ENCODE peak calls at places on chromosomes 11 and 22, in seven cellular contexts. One of them, this sample, is unnamed.

GRCh38 chr11:14418801-14419417 is 59.9 kb upstream of the RRAS2 start:
- DNase-seq in adipocyte: peak
- DNase-seq in K562: peak
- DNase-seq in fibroblast of lung: no peak
- DNase-seq in HepG2: peak
- DNase-seq in NT2/D1: no peak
- DNase-seq in PC-3: peak
- DNase-seq in this sample: peak

GRCh38 chr11:72971211-72971610 is 157.0 kb downstream of the ATG16L2 start:
- DNase-seq in adipocyte: no peak
- DNase-seq in K562: no peak
- DNase-seq in fibroblast of lung: no peak
- DNase-seq in HepG2: no peak
- DNase-seq in NT2/D1: no peak
- DNase-seq in PC-3: no peak
- DNase-seq in this sample: no peak

GRCh38 chr22:23207786-23208325 is 27.5 kb downstream of the BCR start:
- DNase-seq in adipocyte: no peak
- DNase-seq in K562: no peak
- DNase-seq in fibroblast of lung: no peak
- DNase-seq in HepG2: no peak
- DNase-seq in NT2/D1: no peak
- DNase-seq in PC-3: no peak
- DNase-seq in this sample: no peak

GRCh38 chr22:22099833-22100812 is 117.5 kb upstream of the TOP3B start:
- DNase-seq in adipocyte: no peak
- DNase-seq in K562: peak
- DNase-seq in fibroblast of lung: no peak
- DNase-seq in HepG2: no peak
- DNase-seq in NT2/D1: no peak
- DNase-seq in PC-3: peak
- DNase-seq in this sample: no peak

GRCh38 chr22:47337161-47337621 is 574.7 kb downstream of the TBC1D22A start:
- DNase-seq in adipocyte: peak
- DNase-seq in K562: peak
- DNase-seq in fibroblast of lung: peak
- DNase-seq in HepG2: peak
- DNase-seq in NT2/D1: no peak
- DNase-seq in PC-3: peak
- DNase-seq in this sample: no peak

GRCh38 chr11:77136074-77136473 is 8.0 kb downstream of the MYO7A start:
- DNase-seq in adipocyte: peak
- DNase-seq in K562: no peak
- DNase-seq in fibroblast of lung: peak
- DNase-seq in HepG2: no peak
- DNase-seq in NT2/D1: no peak
- DNase-seq in PC-3: peak
- DNase-seq in this sample: no peak

GRCh38 chr22:46010177-46010867 is 33.4 kb upstream of the WNT7B start:
- DNase-seq in adipocyte: no peak
- DNase-seq in K562: no peak
- DNase-seq in fibroblast of lung: no peak
- DNase-seq in HepG2: no peak
- DNase-seq in NT2/D1: no peak
- DNase-seq in PC-3: peak
- DNase-seq in this sample: no peak

GRCh38 chr22:20993304-20994127 is 8.4 kb downstream of the THAP7 start:
- DNase-seq in adipocyte: no peak
- DNase-seq in K562: no peak
- DNase-seq in fibroblast of lung: no peak
- DNase-seq in HepG2: no peak
- DNase-seq in NT2/D1: no peak
- DNase-seq in PC-3: no peak
- DNase-seq in this sample: no peak

GRCh38 chr11:123195182-123196059 is at the start of gene CLMP:
- DNase-seq in adipocyte: peak
- DNase-seq in K562: no peak
- DNase-seq in fibroblast of lung: peak
- DNase-seq in HepG2: no peak
- DNase-seq in NT2/D1: no peak
- DNase-seq in PC-3: peak
- DNase-seq in this sample: no peak

GRCh38 chr11:80443177-80443576 is 1002.3 kb upstream of the TENM4 start:
- DNase-seq in adipocyte: no peak
- DNase-seq in K562: no peak
- DNase-seq in fibroblast of lung: peak
- DNase-seq in HepG2: no peak
- DNase-seq in NT2/D1: no peak
- DNase-seq in PC-3: no peak
- DNase-seq in this sample: no peak

GRCh38 chr22:40628354-40629042 is 8.0 kb downstream of the MRTFA start:
- DNase-seq in adipocyte: peak
- DNase-seq in K562: no peak
- DNase-seq in fibroblast of lung: peak
- DNase-seq in HepG2: no peak
- DNase-seq in NT2/D1: no peak
- DNase-seq in PC-3: peak
- DNase-seq in this sample: no peak

GRCh38 chr11:62726156-62727006 is 876 bp downstream of the HNRNPUL2 start:
- DNase-seq in adipocyte: no peak
- DNase-seq in K562: peak
- DNase-seq in fibroblast of lung: no peak
- DNase-seq in HepG2: no peak
- DNase-seq in NT2/D1: no peak
- DNase-seq in PC-3: no peak
- DNase-seq in this sample: peak

GRCh38 chr11:3644817-3645235 is at the start of gene ART1:
- DNase-seq in adipocyte: no peak
- DNase-seq in K562: peak
- DNase-seq in fibroblast of lung: no peak
- DNase-seq in HepG2: no peak
- DNase-seq in NT2/D1: no peak
- DNase-seq in PC-3: peak
- DNase-seq in this sample: no peak

GRCh38 chr11:100445231-100445735 is 241.8 kb upstream of the ARHGAP42 start:
- DNase-seq in adipocyte: no peak
- DNase-seq in K562: no peak
- DNase-seq in fibroblast of lung: no peak
- DNase-seq in HepG2: no peak
- DNase-seq in NT2/D1: no peak
- DNase-seq in PC-3: peak
- DNase-seq in this sample: no peak

GRCh38 chr22:47091241-47091691 is 328.8 kb downstream of the TBC1D22A start:
- DNase-seq in adipocyte: peak
- DNase-seq in K562: peak
- DNase-seq in fibroblast of lung: no peak
- DNase-seq in HepG2: no peak
- DNase-seq in NT2/D1: no peak
- DNase-seq in PC-3: no peak
- DNase-seq in this sample: no peak

GRCh38 chr11:83508804-83509203 is 222.6 kb upstream of the CCDC90B start:
- DNase-seq in adipocyte: no peak
- DNase-seq in K562: no peak
- DNase-seq in fibroblast of lung: no peak
- DNase-seq in HepG2: peak
- DNase-seq in NT2/D1: no peak
- DNase-seq in PC-3: no peak
- DNase-seq in this sample: no peak

GRCh38 chr22:35995772-35996171 is 32.9 kb downstream of the RBFOX2 start:
- DNase-seq in adipocyte: peak
- DNase-seq in K562: peak
- DNase-seq in fibroblast of lung: peak
- DNase-seq in HepG2: no peak
- DNase-seq in NT2/D1: no peak
- DNase-seq in PC-3: peak
- DNase-seq in this sample: no peak

GRCh38 chr11:34274712-34275398 is 83.0 kb downstream of the ABTB2 start:
- DNase-seq in adipocyte: peak
- DNase-seq in K562: no peak
- DNase-seq in fibroblast of lung: peak
- DNase-seq in HepG2: no peak
- DNase-seq in NT2/D1: no peak
- DNase-seq in PC-3: peak
- DNase-seq in this sample: no peak
- H3K9ac ChIP-seq in adipocyte: no peak
- H3K9ac ChIP-seq in K562: no peak
- H3K9ac ChIP-seq in fibroblast of lung: no peak
- H3K9ac ChIP-seq in HepG2: no peak
- H3K9ac ChIP-seq in NT2/D1: no peak
- H3K9ac ChIP-seq in PC-3: peak
- H3K9ac ChIP-seq in this sample: no peak

DNA sequence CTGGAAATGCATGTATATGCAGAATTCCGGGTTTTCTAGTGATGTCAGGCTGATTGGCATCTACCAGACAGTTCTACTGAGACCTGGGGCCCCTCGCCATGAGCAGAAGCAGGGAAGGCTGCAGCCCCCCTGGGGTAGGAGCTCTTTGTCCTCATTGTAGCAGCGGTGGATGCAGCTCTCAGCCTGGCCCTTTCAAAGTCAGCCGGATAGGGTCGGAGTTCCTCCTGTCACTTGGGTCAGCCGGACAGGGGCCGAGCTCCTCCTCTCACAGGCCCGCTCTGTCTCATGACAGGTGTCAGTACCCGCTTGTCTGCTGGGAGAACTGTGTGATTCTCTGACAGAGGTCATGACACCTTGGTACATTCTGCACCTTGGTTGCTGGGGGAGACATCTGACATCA is 30.0 kb downstream of the MRGPRD start:
- DNase-seq in adipocyte: no peak
- DNase-seq in K562: no peak
- DNase-seq in fibroblast of lung: no peak
- DNase-seq in HepG2: no peak
- DNase-seq in NT2/D1: peak
- DNase-seq in PC-3: no peak
- DNase-seq in this sample: no peak
- H3K4me3 ChIP-seq in adipocyte: no peak
- H3K4me3 ChIP-seq in K562: no peak
- H3K4me3 ChIP-seq in fibroblast of lung: no peak
- H3K4me3 ChIP-seq in HepG2: no peak
- H3K4me3 ChIP-seq in NT2/D1: no peak
- H3K4me3 ChIP-seq in PC-3: no peak
- H3K4me3 ChIP-seq in this sample: no peak

GRCh38 chr11:11251394-11251970 is 101.6 kb downstream of the CSNK2A3 start:
- DNase-seq in adipocyte: no peak
- DNase-seq in K562: no peak
- DNase-seq in fibroblast of lung: no peak
- DNase-seq in HepG2: no peak
- DNase-seq in NT2/D1: no peak
- DNase-seq in PC-3: no peak
- DNase-seq in this sample: no peak
- H3K9ac ChIP-seq in adipocyte: no peak
- H3K9ac ChIP-seq in K562: no peak
- H3K9ac ChIP-seq in fibroblast of lung: no peak
- H3K9ac ChIP-seq in HepG2: no peak
- H3K9ac ChIP-seq in NT2/D1: no peak
- H3K9ac ChIP-seq in PC-3: no peak
- H3K9ac ChIP-seq in this sample: no peak

GRCh38 chr22:44783091-44783490 is 30.7 kb downstream of the ARHGAP8 start:
- DNase-seq in adipocyte: no peak
- DNase-seq in K562: no peak
- DNase-seq in fibroblast of lung: no peak
- DNase-seq in HepG2: no peak
- DNase-seq in NT2/D1: no peak
- DNase-seq in PC-3: no peak
- DNase-seq in this sample: no peak

GRCh38 chr22:44786136-44786535 is 33.8 kb downstream of the ARHGAP8 start:
- DNase-seq in adipocyte: no peak
- DNase-seq in K562: no peak
- DNase-seq in fibroblast of lung: no peak
- DNase-seq in HepG2: no peak
- DNase-seq in NT2/D1: no peak
- DNase-seq in PC-3: no peak
- DNase-seq in this sample: no peak

GRCh38 chr22:44786610-44787009 is 34.2 kb downstream of the ARHGAP8 start:
- DNase-seq in adipocyte: no peak
- DNase-seq in K562: no peak
- DNase-seq in fibroblast of lung: no peak
- DNase-seq in HepG2: no peak
- DNase-seq in NT2/D1: no peak
- DNase-seq in PC-3: no peak
- DNase-seq in this sample: no peak

GRCh38 chr22:44783581-44783980 is 31.2 kb downstream of the ARHGAP8 start:
- DNase-seq in adipocyte: no peak
- DNase-seq in K562: no peak
- DNase-seq in fibroblast of lung: no peak
- DNase-seq in HepG2: no peak
- DNase-seq in NT2/D1: no peak
- DNase-seq in PC-3: no peak
- DNase-seq in this sample: no peak

GRCh38 chr22:44787832-44788231 is 35.5 kb downstream of the ARHGAP8 start:
- DNase-seq in adipocyte: no peak
- DNase-seq in K562: no peak
- DNase-seq in fibroblast of lung: no peak
- DNase-seq in HepG2: no peak
- DNase-seq in NT2/D1: no peak
- DNase-seq in PC-3: no peak
- DNase-seq in this sample: no peak
- H3K4me3 ChIP-seq in adipocyte: no peak
- H3K4me3 ChIP-seq in K562: no peak
- H3K4me3 ChIP-seq in fibroblast of lung: no peak
- H3K4me3 ChIP-seq in HepG2: no peak
- H3K4me3 ChIP-seq in NT2/D1: no peak
- H3K4me3 ChIP-seq in PC-3: no peak
- H3K4me3 ChIP-seq in this sample: no peak

DNA sequence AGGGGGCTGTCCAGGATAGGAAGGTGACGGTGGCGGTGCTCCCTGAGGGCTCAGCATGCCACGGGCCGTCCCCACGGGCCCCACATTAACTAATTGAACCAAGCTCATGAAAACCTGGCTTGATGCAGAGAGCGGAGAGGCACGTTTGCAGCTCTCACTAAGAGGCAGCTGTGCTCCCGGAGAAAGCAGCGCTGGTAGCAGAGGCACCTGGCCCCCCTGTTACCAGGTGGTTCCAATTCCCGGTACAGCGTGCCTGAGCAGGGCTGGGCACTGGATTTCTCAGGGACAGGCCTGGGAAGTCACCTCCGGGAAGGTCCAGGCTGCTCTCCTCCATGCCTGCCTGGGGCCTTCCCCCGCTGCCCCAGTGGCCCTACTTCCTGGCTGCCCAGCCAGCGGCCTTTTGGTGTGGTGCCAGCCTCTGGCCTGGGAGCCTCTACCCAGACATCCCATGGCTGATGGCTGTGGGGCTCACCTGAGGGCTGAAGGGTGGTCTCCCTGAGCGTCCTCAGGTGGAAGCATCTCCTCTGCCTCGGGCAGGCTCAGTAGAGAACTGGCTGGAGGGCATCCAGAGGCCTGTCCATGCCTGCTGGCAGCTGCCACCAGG is 1.2 kb downstream of the KCNQ1 start:
- DNase-seq in adipocyte: no peak
- DNase-seq in K562: no peak
- DNase-seq in fibroblast of lung: no peak
- DNase-seq in HepG2: no peak
- DNase-seq in NT2/D1: no peak
- DNase-seq in PC-3: no peak
- DNase-seq in this sample: no peak
- H3K9ac ChIP-seq in adipocyte: no peak
- H3K9ac ChIP-seq in K562: no peak
- H3K9ac ChIP-seq in fibroblast of lung: no peak
- H3K9ac ChIP-seq in HepG2: no peak
- H3K9ac ChIP-seq in NT2/D1: no peak
- H3K9ac ChIP-seq in PC-3: no peak
- H3K9ac ChIP-seq in this sample: no peak

GRCh38 chr11:839875-840617 is 2.3 kb downstream of the POLR2L start:
- DNase-seq in adipocyte: peak
- DNase-seq in K562: no peak
- DNase-seq in fibroblast of lung: no peak
- DNase-seq in HepG2: no peak
- DNase-seq in NT2/D1: no peak
- DNase-seq in PC-3: peak
- DNase-seq in this sample: no peak
- H3K4me3 ChIP-seq in adipocyte: peak
- H3K4me3 ChIP-seq in K562: peak
- H3K4me3 ChIP-seq in fibroblast of lung: peak
- H3K4me3 ChIP-seq in HepG2: peak
- H3K4me3 ChIP-seq in NT2/D1: no peak
- H3K4me3 ChIP-seq in PC-3: peak
- H3K4me3 ChIP-seq in this sample: peak